ENCODE peak calls at places on chromosomes 1 and 21, in six cellular contexts. L, U, M, W, V and X are unnamed samples.

GRCh38 chr1:3070304-3070653 is 1.3 kb downstream of the PRDM16 start:
- DNase-seq in L (no peak), U (no peak), M (no peak), W (no peak), V (no peak), X (no peak)

GRCh38 chr1:222243902-222244301 is 304.0 kb downstream of the HHIPL2 start:
- DNase-seq in L (no peak), U (no peak), M (no peak), W (no peak), V (no peak), X (no peak)

GRCh38 chr1:54111624-54112023 is 41.2 kb downstream of the CDCP2 start:
- DNase-seq in L (no peak), U (no peak), M (peak), W (no peak), V (no peak), X (no peak)

GRCh38 chr1:36553591-36554417 is 71.1 kb upstream of the CSF3R start:
- DNase-seq in L (peak), U (peak), M (peak), W (peak), V (peak), X (peak)

GRCh38 chr1:107879338-107879737 is 85.6 kb downstream of the VAV3 start:
- DNase-seq in L (no peak), U (no peak), M (no peak), W (no peak), V (peak), X (no peak)

GRCh38 chr1:161499099-161500078 is 5.9 kb upstream of the FCGR2A start:
- DNase-seq in L (no peak), U (no peak), M (no peak), W (no peak), V (peak), X (no peak)

GRCh38 chr1:38046884-38047602 is 450 bp upstream of the POU3F1 start:
- DNase-seq in L (peak), U (peak), M (peak), W (no peak), V (peak), X (peak)

GRCh38 chr1:204578867-204579664 is 62.9 kb downstream of the MDM4 start:
- DNase-seq in L (no peak), U (peak), M (peak), W (no peak), V (peak), X (peak)

GRCh38 chr1:37739222-37739621 is 25.7 kb downstream of the EPHA10 start:
- DNase-seq in L (no peak), U (no peak), M (no peak), W (no peak), V (no peak), X (no peak)

GRCh38 chr21:36849461-36849860 is 117.0 kb downstream of the HLCS start:
- DNase-seq in L (no peak), U (no peak), M (no peak), W (no peak), V (no peak), X (no peak)

GRCh38 chr1:3775248-3775497 is 2.6 kb downstream of the SMIM1 start:
- DNase-seq in L (no peak), U (no peak), M (no peak), W (no peak), V (no peak), X (no peak)

GRCh38 chr1:180863158-180863775 is 49.4 kb upstream of the KIAA1614 start:
- DNase-seq in L (peak), U (peak), M (no peak), W (peak), V (peak), X (no peak)

DNA sequence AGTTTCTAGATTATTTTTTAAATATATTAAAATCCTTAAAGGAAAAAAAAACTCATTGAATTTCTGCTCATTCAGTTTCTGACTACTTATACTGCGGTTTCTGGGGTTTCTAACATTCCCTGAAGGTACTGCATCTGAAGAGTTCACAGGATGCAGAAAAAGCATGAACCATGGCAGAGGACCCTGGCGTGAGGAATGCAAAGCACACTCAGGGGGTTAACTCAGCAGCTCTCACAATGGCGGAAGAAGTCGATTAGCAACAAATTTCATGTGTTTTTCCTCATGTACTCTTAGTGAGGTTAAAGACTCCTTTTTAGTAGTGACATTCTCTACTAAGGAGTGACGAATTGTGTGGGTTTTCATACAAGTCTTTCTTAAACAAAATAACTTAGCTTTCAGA is 975.6 kb downstream of the NCAM2 start:
- DNase-seq in L (no peak), U (peak), M (peak), W (no peak), V (no peak), X (no peak)
- TF ChIP-seq CTCF in L (no peak), U (no peak), M (peak), W (no peak), V (no peak), X (no peak)

GRCh38 chr1:109112652-109113285 is 1.1 kb upstream of the ELAPOR1 start:
- DNase-seq in L (peak), U (peak), M (peak), W (peak), V (peak), X (peak)

GRCh38 chr1:109111386-109112055 is 2.4 kb upstream of the ELAPOR1 start:
- DNase-seq in L (no peak), U (peak), M (no peak), W (no peak), V (no peak), X (no peak)

GRCh38 chr1:109113787-109114568 is at the start of gene ELAPOR1:
- DNase-seq in L (no peak), U (no peak), M (peak), W (no peak), V (no peak), X (peak)

GRCh38 chr1:109109906-109110305 is 4.0 kb upstream of the ELAPOR1 start:
- DNase-seq in L (no peak), U (no peak), M (no peak), W (no peak), V (no peak), X (no peak)

GRCh38 chr1:109112056-109112651 is 1.8 kb upstream of the ELAPOR1 start:
- DNase-seq in L (no peak), U (peak), M (no peak), W (no peak), V (peak), X (no peak)
- TF ChIP-seq CTCF in L (no peak), U (no peak), M (no peak), W (peak), V (peak), X (peak)

DNA sequence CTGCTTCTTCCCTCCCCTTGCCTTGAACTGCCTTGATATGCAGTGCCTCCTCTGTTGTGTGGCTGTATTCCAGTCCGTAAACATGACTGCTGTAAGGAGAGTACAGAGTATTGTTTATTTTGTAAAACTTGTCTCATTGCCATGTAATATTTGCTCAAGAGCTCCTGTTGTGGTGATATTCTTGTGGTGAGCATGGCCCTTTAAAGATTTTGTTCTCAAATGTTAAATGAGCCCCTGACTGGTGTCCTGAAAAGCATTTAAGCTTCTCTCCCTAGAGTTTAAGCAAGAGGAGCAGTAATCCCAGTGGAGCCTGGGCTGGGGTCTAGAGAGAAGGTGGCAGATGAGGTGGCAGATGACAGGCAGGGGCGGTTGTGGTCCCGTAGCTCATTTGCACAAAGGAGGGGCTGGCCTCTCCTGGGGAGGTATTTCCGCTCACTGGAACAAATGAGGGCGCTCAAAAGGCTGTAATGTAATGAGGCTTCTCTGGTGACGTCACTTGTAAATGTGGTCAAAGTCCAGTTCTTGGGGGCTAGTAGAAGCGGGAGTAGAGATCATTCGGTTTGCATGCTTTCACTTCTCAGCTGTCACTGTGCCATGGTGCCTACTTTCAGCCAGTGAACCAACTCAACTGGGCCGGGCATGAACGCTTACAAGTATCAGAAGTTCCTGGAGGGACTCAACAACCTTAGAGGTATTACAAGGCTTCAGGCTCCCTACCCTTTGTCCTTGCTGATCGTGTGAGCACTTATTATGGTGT is 46.0 kb upstream of the MACF1 start:
- DNase-seq in L (no peak), U (peak), M (peak), W (peak), V (peak), X (peak)
- TF ChIP-seq CTCF in L (no peak), U (no peak), M (no peak), W (no peak), V (peak), X (no peak)

GRCh38 chr1:119582801-119583200 is 65.3 kb downstream of the ZNF697 start:
- DNase-seq in L (peak), U (peak), M (peak), W (peak), V (peak), X (peak)
- TF ChIP-seq CTCF in L (no peak), U (peak), M (peak), W (peak), V (peak), X (peak)

GRCh38 chr1:84709175-84709574 is 18.9 kb upstream of the SSX2IP start:
- DNase-seq in L (no peak), U (no peak), M (no peak), W (no peak), V (no peak), X (no peak)
- TF ChIP-seq CTCF in L (no peak), U (no peak), M (no peak), W (no peak), V (no peak), X (no peak)

GRCh38 chr1:112054504-112054903 is 65.0 kb upstream of the KCND3 start:
- DNase-seq in L (no peak), U (no peak), M (no peak), W (no peak), V (no peak), X (no peak)

GRCh38 chr1:112056354-112056753 is 66.9 kb upstream of the KCND3 start:
- DNase-seq in L (no peak), U (no peak), M (no peak), W (no peak), V (no peak), X (no peak)

GRCh38 chr1:112060266-112060665 is 70.8 kb upstream of the KCND3 start:
- DNase-seq in L (no peak), U (no peak), M (no peak), W (no peak), V (no peak), X (no peak)

GRCh38 chr1:112058815-112059450 is 69.5 kb upstream of the KCND3 start:
- DNase-seq in L (peak), U (no peak), M (peak), W (no peak), V (no peak), X (no peak)

GRCh38 chr1:112057736-112058135 is 68.3 kb upstream of the KCND3 start:
- DNase-seq in L (no peak), U (no peak), M (no peak), W (no peak), V (no peak), X (no peak)
- TF ChIP-seq CTCF in L (no peak), U (no peak), M (no peak), W (no peak), V (no peak), X (no peak)

GRCh38 chr1:184691719-184692324 is 62.8 kb downstream of the EDEM3 start:
- DNase-seq in L (peak), U (peak), M (no peak), W (peak), V (peak), X (no peak)
- TF ChIP-seq CTCF in L (peak), U (peak), M (peak), W (peak), V (peak), X (peak)

GRCh38 chr1:82775402-82776000 is 974.8 kb downstream of the ADGRL2 start:
- DNase-seq in L (peak), U (peak), M (peak), W (no peak), V (peak), X (no peak)
- TF ChIP-seq CTCF in L (peak), U (no peak), M (peak), W (peak), V (peak), X (peak)

DNA sequence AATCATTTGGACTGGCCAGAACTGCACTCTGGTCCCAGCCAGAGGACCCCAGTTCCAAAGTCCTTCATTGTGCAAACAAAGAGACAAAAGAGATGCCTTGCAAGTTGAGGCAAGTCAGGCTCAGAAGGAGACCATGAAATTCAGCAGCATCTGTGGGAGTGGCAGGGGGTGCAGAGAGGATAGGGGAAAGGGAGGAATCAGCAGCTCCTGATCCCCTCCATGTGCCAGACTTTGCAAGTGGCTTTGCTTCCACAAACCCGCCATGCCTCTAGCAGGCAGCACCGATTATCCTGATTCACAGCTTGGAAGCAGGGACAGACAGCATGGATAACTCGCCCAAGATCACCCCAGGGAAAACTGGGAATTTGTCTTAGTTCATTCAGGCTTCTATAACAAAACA is 2.1 kb upstream of the CAPN9 start:
- DNase-seq in L (no peak), U (no peak), M (no peak), W (no peak), V (no peak), X (no peak)
- TF ChIP-seq CTCF in L (no peak), U (no peak), M (no peak), W (no peak), V (no peak), X (no peak)

DNA sequence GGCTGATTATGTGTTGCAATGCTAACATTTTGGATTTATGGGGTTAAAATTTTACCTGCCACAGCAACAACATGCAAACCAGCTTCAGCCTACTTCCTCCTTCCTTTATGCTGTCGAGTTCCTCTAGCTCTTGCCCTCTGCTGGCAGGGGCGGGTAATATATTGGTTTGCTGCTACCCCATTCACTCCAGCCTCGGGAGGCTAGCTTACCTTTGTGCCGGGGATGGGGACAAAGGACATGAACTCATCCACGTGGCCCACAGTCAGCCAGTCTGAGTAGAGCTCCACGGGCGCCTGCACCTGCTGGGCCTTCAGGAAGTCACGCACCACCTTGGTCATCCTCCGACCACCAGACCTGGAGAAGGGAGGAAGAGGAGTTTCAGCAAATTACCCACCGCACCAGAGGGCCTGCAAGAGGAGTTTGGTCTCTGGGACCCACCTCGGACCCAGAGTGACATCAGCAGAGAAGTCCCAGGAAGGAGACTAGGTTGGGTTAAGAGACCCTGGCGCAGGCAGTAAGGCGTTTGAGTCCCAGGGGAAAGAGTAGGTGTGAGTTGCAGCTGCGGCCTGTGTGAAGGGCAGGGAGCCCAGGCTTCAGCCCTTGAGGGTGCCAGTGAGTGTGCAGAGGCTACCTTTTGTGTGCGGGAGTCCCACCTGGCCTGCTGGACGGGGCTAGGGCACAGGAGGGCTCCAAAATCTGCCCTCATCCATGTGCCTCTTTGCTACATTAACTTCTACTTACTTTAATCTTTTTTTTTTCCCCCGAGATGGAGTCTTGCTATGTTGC is 21.8 kb upstream of the SDHB start:
- DNase-seq in L (peak), U (no peak), M (peak), W (no peak), V (peak), X (peak)
- TF ChIP-seq CTCF in L (peak), U (peak), M (peak), W (peak), V (peak), X (peak)